ENCODE peak calls at places on chromosome 6, in four cellular contexts. J, S, H and A are unnamed samples.

GRCh38 chr6:76382201-76382600 is 309.7 kb upstream of the IMPG1 start:
- DNase-seq in J (no peak), S (no peak), H (no peak), A (no peak)

GRCh38 chr6:40907198-40907701 is 131.8 kb downstream of the UNC5CL start:
- DNase-seq in J (no peak), S (peak), H (no peak), A (no peak)

GRCh38 chr6:165697171-165697570 is 34.1 kb upstream of the PDE10A start:
- DNase-seq in J (no peak), S (no peak), H (no peak), A (no peak)

GRCh38 chr6:119138906-119139541 is 60.6 kb upstream of the FAM184A start:
- DNase-seq in J (no peak), S (no peak), H (no peak), A (no peak)

GRCh38 chr6:36444470-36444869 is 1.7 kb downstream of the KCTD20 start:
- DNase-seq in J (no peak), S (no peak), H (no peak), A (no peak)

GRCh38 chr6:41476407-41476806 is 69.8 kb upstream of the FOXP4 start:
- DNase-seq in J (no peak), S (no peak), H (no peak), A (no peak)

GRCh38 chr6:88665131-88665530 is 298.3 kb downstream of the RNGTT start:
- DNase-seq in J (no peak), S (no peak), H (no peak), A (no peak)

GRCh38 chr6:52503853-52504777 is 72.7 kb downstream of the TRAM2 start:
- DNase-seq in J (peak), S (peak), H (peak), A (no peak)

GRCh38 chr6:158897236-158897635 is 78.1 kb upstream of the EZR start:
- DNase-seq in J (no peak), S (no peak), H (no peak), A (no peak)

GRCh38 chr6:36976005-36976261 is 10.1 kb downstream of the MTCH1 start:
- DNase-seq in J (no peak), S (no peak), H (no peak), A (no peak)

GRCh38 chr6:165850434-165851019 is 187.5 kb upstream of the PDE10A start:
- DNase-seq in J (peak), S (no peak), H (no peak), A (peak)

GRCh38 chr6:166675736-166676135 is 48.7 kb upstream of the RPS6KA2 start:
- DNase-seq in J (no peak), S (no peak), H (no peak), A (no peak)

GRCh38 chr6:32107447-32107846 is 1.7 kb downstream of the TNXB start:
- DNase-seq in J (no peak), S (no peak), H (no peak), A (no peak)

GRCh38 chr6:69456086-69456485 is 340.7 kb downstream of the LMBRD1 start:
- DNase-seq in J (no peak), S (no peak), H (no peak), A (no peak)

GRCh38 chr6:139839506-139840156 is 465.2 kb upstream of the CITED2 start:
- DNase-seq in J (peak), S (no peak), H (no peak), A (peak)

GRCh38 chr6:168941036-168941435 is 312.6 kb downstream of the THBS2 start:
- DNase-seq in J (no peak), S (no peak), H (no peak), A (no peak)

GRCh38 chr6:68196645-68197044 is 438.4 kb upstream of the ADGRB3 start:
- DNase-seq in J (peak), S (no peak), H (no peak), A (no peak)
- H3K4me3 ChIP-seq in J (no peak), S (no peak), H (no peak), A (no peak)

DNA sequence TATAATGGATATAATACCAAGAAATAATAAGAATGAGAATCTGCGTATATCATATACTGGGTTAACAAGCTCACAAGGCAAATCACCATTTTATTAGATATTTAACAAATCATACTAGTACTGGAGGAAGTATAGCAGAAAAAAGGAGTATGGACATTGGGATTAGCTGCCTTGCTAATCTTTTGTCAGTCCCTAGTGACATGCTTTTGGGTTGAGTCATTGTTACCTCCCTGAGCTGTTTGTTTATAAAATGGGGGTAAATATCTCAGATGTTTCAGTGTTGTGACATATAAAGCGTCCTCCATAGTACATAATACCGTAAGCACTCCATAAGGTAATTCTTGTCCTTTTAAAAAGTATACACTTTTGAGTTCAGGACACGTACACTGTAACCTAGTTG is 107.0 kb downstream of the ESR1 start:
- DNase-seq in J (no peak), S (no peak), H (no peak), A (no peak)
- H3K4me3 ChIP-seq in J (no peak), S (no peak), H (no peak), A (no peak)

GRCh38 chr6:143107440-143107839 is 46.8 kb downstream of the AIG1 start:
- DNase-seq in J (no peak), S (no peak), H (no peak), A (no peak)
- H3K4me3 ChIP-seq in J (no peak), S (no peak), H (no peak), A (no peak)

GRCh38 chr6:150182460-150183078 is 39.7 kb downstream of the PPP1R14C start:
- DNase-seq in J (no peak), S (no peak), H (no peak), A (no peak)

GRCh38 chr6:150184850-150185480 is 42.1 kb downstream of the PPP1R14C start:
- DNase-seq in J (no peak), S (no peak), H (no peak), A (no peak)

GRCh38 chr6:150180517-150180916 is 37.7 kb downstream of the PPP1R14C start:
- DNase-seq in J (no peak), S (no peak), H (no peak), A (no peak)

GRCh38 chr6:150183966-150184365 is 41.1 kb downstream of the PPP1R14C start:
- DNase-seq in J (no peak), S (no peak), H (no peak), A (no peak)

DNA sequence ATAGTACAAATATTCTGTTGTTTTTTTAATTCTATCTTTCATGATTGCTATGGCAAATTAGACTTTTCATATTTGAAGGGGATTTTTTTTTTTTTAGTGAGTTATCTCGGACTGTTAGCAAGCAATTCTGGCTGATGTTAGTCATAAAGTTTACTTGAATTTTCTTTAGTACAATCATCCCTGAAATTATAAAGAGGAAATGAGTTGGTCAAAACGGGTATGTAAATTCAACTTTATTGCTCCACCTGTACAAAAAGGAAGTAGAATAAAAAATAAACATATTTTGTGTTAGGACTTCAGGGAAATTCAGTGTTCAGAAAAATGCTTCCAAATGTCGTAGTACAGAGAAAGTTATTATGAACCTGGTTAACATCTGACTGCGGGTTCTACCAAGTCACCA is 40.3 kb downstream of the PPP1R14C start:
- DNase-seq in J (no peak), S (no peak), H (no peak), A (no peak)
- H3K4me3 ChIP-seq in J (no peak), S (no peak), H (no peak), A (no peak)

GRCh38 chr6:35178932-35179832 is 34.6 kb upstream of the SCUBE3 start:
- DNase-seq in J (no peak), S (no peak), H (no peak), A (no peak)
- H3K4me3 ChIP-seq in J (no peak), S (no peak), H (no peak), A (no peak)

GRCh38 chr6:97669191-97669651 is 386.2 kb upstream of the MMS22L start:
- DNase-seq in J (no peak), S (no peak), H (no peak), A (peak)

GRCh38 chr6:97666889-97667288 is 383.9 kb upstream of the MMS22L start:
- DNase-seq in J (no peak), S (no peak), H (no peak), A (no peak)

GRCh38 chr6:97665410-97665809 is 382.4 kb upstream of the MMS22L start:
- DNase-seq in J (no peak), S (no peak), H (no peak), A (no peak)

GRCh38 chr6:97663252-97663651 is 380.2 kb upstream of the MMS22L start:
- DNase-seq in J (no peak), S (no peak), H (no peak), A (no peak)

DNA sequence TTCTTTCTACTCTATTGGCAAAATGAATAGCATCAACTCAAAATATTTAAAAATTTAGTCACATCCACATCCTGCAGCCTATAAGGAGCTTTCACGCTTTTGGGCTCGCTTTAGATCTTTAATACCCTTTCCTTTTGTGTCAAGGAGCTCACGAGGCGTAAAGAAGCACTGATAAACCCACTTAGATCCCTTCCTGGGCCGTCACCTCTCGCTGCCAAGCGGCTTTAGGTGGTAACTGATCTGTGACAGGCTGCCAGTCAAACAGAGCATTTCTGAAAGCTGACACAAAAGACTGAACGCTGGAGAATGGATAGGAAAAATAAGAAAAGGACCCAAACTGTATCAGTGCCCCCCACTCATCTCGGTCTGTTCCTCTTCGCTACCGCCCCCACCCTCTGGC is 385.7 kb upstream of the MMS22L start:
- DNase-seq in J (no peak), S (no peak), H (no peak), A (peak)
- H3K4me3 ChIP-seq in J (no peak), S (no peak), H (no peak), A (peak)

DNA sequence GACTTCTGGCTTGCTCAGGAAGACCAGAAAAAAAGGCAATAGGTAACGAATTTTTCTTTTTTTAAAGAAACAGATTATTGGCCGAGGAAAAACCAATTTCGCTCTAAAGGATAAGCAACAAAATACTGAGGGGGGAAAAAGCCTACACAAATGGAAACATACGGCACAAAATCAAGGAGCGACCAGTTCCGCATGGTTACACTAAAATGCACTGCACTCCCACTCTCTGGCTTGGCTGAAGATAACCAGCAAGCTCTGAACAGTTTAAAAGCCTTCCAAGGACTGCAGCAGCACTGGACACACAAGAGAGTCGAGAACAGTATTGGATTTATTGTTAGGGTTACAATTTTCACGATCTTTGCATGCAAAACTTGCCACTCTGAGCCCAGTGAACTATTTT is 881 bp upstream of the MAP7 start:
- DNase-seq in J (no peak), S (no peak), H (no peak), A (no peak)
- H3K4me3 ChIP-seq in J (no peak), S (peak), H (peak), A (no peak)

DNA sequence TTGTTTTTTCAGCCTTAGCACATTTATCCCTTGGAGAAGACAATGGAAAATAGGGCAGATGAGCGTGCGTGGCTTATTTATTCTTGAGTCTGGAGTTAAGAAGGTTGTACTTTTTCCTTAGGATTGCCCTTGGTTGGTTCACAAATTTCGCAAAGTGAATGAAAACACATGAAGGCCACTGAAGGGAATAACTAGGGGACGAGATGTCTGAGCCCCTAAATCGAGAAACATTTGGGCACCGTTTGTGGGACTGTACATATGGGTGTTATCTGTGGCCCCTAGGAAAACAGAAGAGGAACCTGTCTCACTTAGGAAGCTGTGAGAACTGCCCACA is 19.4 kb upstream of the TRIM27 start:
- DNase-seq in J (no peak), S (no peak), H (no peak), A (no peak)
- H3K4me3 ChIP-seq in J (peak), S (peak), H (no peak), A (peak)

GRCh38 chr6:122268394-122268793 is 131.1 kb upstream of the HSF2 start:
- DNase-seq in J (no peak), S (no peak), H (no peak), A (no peak)

GRCh38 chr6:122264557-122264956 is 134.9 kb upstream of the HSF2 start:
- DNase-seq in J (no peak), S (no peak), H (no peak), A (no peak)

GRCh38 chr6:122265755-122266154 is 133.7 kb upstream of the HSF2 start:
- DNase-seq in J (no peak), S (no peak), H (no peak), A (no peak)
- H3K4me3 ChIP-seq in J (no peak), S (no peak), H (no peak), A (no peak)